ENCODE peak calls at places on chromosomes 11 and 22, in four cellular contexts. I is right lobe of liver, C is endodermal cell, H is suprapubic skin. V is an unnamed sample.

GRCh38 chr22:47570300-47570685 is 807.8 kb downstream of the TBC1D22A start:
- DNase-seq in I (peak; percentile 36), C (no peak), H (no peak), V (no peak)

GRCh38 chr11:109039611-109040010 is 374.7 kb downstream of the DDX10 start:
- DNase-seq in I (no peak), C (no peak), H (no peak), V (no peak)

GRCh38 chr22:32804036-32804435 is 2.5 kb downstream of the TIMP3 start:
- DNase-seq in I (no peak), C (no peak), H (no peak), V (no peak)

GRCh38 chr11:32070707-32071106 is 20.2 kb upstream of the RCN1 start:
- DNase-seq in I (no peak), C (no peak), H (no peak), V (no peak)

GRCh38 chr11:294795-295194 is 4.5 kb downstream of the IFITM5 start:
- DNase-seq in I (no peak), C (peak; percentile 39), H (peak; percentile 59), V (no peak)

GRCh38 chr11:64000026-64000739 is 13.9 kb downstream of the OTUB1 start:
- DNase-seq in I (peak; percentile 71), C (peak; percentile 91), H (no peak), V (no peak)

GRCh38 chr11:43933608-43934358 is 8.7 kb upstream of the C11orf96 start:
- DNase-seq in I (no peak), C (no peak), H (peak; percentile 53), V (no peak)

GRCh38 chr22:23557036-23557435 is 23.1 kb downstream of the IGLL1 start:
- DNase-seq in I (no peak), C (no peak), H (peak; percentile 40), V (no peak)

GRCh38 chr11:9060700-9061111 is 30.7 kb downstream of the SCUBE2 start:
- DNase-seq in I (no peak), C (peak; percentile 75), H (no peak), V (no peak)

GRCh38 chr22:50306753-50307749 is at the start of gene PLXNB2:
- DNase-seq in I (peak; percentile 85), C (peak; percentile 86), H (no peak), V (no peak)

GRCh38 chr22:47434336-47435203 is 672.1 kb downstream of the TBC1D22A start:
- DNase-seq in I (no peak), C (no peak), H (no peak), V (no peak)

GRCh38 chr11:7672276-7672959 is 882 bp downstream of the CYB5R2 start:
- DNase-seq in I (peak; percentile 77), C (no peak), H (no peak), V (no peak)

GRCh38 chr11:70043482-70043881 is 34.6 kb upstream of the ANO1 start:
- DNase-seq in I (no peak), C (no peak), H (no peak), V (no peak)

GRCh38 chr11:123390146-123390545 is 39.9 kb upstream of the GRAMD1B start:
- DNase-seq in I (no peak), C (no peak), H (no peak), V (no peak)

GRCh38 chr11:123391646-123392348 is 38.3 kb upstream of the GRAMD1B start:
- DNase-seq in I (no peak), C (no peak), H (no peak), V (no peak)

GRCh38 chr11:123392813-123393212 is 37.3 kb upstream of the GRAMD1B start:
- DNase-seq in I (no peak), C (no peak), H (no peak), V (no peak)

GRCh38 chr11:123388640-123389039 is 41.4 kb upstream of the GRAMD1B start:
- DNase-seq in I (no peak), C (no peak), H (no peak), V (no peak)

GRCh38 chr11:123393312-123393927 is 36.6 kb upstream of the GRAMD1B start:
- DNase-seq in I (no peak), C (no peak), H (no peak), V (no peak)
- H3K4me3 ChIP-seq in I (no peak overlapping the region), C (no peak overlapping the region), H (no peak overlapping the region), V (no peak overlapping the region)

DNA sequence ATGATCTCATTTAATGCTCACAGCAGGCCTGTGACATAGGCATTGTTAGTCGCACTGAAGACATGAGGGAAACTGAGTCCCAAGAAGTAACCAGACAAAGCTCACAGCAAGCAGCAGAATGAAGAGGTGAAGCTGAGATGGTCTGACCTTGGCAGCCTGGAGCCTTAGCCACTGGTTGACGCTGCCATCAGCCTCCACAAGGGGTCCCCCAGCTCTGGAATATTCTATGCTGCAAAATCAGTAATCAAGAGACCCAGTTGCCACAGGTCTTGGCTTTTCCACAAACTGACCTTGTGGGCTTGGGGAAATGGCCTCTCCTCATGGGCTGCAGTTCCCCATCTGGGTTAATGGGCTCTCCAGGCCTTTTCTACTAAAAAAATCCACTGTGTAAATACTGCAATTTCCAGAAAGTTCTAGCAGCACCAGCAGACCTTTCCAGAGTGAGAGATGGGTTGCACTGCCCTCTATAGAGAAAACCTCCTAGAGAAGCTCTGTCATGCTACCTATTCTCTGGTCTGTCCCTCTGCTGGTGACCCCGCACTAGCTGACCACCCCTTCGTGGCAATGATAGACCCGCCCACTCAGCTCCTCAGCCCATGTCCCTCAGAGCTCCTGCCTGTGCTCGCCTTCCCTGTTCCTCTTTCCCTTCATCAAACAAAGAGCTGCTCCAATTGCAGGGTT is 22.6 kb upstream of the ISX start:
- DNase-seq in I (no peak), C (peak; percentile 67), H (no peak), V (no peak)
- TF ChIP-seq CTCF in I (no peak), C (peak; percentile 67), H (no peak), V (no peak)

GRCh38 chr11:78151804-78152203 is 12.4 kb upstream of the ALG8 start:
- DNase-seq in I (no peak), C (no peak), H (no peak), V (no peak)

GRCh38 chr11:78149646-78150045 is 10.2 kb upstream of the ALG8 start:
- DNase-seq in I (no peak), C (no peak), H (no peak), V (no peak)

GRCh38 chr11:78150346-78150745 is 10.9 kb upstream of the ALG8 start:
- DNase-seq in I (no peak), C (no peak), H (no peak), V (no peak)

GRCh38 chr11:78147807-78148206 is 8.4 kb upstream of the ALG8 start:
- DNase-seq in I (no peak), C (no peak), H (no peak), V (no peak)

DNA sequence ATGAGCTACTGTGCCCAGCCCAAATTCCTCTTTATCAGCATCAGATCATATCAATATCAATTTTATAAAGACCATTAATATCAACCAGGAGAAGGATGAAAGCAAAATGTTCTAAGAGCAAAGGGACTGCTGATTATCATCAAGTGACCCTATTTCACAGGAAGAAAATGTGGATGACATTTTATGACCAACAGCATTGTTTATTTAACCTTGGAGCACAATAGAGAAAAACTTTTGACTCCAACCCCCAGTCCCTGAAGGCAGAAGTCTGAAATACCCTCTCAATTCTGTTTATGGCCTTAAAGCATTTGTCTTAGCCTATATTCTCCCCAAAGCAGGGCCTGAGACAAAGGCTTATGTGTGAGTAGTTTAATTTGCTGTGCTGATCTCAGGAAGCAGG is 11.3 kb upstream of the ALG8 start:
- DNase-seq in I (no peak), C (no peak), H (no peak), V (no peak)
- H3K27ac ChIP-seq in I (no peak overlapping the region), C (no peak overlapping the region), H (no peak overlapping the region), V (no peak overlapping the region)

DNA sequence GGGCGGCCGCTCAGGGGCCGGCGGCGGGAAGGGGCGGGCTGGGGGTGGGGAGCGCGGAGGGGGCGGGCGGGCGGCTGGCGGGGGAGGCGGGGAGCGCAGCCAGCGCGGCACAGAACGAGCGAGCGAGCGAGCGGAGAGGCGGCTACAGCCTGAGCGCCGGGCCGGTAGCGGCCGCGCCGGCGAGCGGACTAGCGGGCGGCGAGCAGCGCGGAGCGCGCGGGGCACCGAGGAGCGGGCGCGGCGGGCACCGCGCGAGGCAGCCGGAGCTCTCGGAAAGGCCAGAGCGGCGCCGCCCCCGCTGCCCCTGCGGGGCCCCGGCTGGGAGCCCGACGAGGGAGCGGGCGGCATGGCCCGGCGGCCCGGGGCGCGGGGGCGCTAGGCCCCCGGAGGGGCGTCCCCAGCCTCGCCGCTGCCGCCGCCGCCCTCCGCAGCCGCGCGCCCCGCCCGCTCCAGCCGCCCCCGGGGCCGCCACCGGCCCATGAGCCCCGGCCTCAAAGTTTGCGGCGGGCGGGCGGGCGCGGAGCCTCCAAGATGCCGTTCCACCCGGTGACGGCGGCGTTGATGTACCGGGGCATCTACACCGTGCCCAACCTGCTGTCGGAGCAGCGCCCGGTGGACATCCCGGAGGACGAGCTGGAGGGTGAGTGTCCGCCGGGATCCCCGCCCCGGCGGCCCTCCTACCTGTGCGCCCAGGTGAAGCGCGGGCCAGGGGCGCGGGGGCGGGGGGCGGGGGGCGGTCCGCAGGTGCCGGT is at the start of gene CABP7:
- DNase-seq in I (no peak), C (no peak), H (no peak), V (no peak)
- H3K4me3 ChIP-seq in I (no peak within 1 kb of the TSS), C (no peak within 1 kb of the TSS), H (peak within 1 kb of the TSS; percentile 35), V (peak within 1 kb of the TSS; percentile 55)